ENCODE peak calls at places on chromosome 20, in four cellular contexts. U is T-helper 22 cell; P is stimulated activated naive CD8-positive, alpha-beta T cell treated with anti-CD3 and anti-CD28 coated beads, Interleukin-15, amount 100 ng/mL, for 72 hours; Q is RPMI8226. B is an unnamed sample.

GRCh38 chr20:47358672-47359532 is 2.4 kb upstream of the ZMYND8 start:
- DNase-seq in U (no peak), P (no peak), Q (no peak), B (no peak)

GRCh38 chr20:63624486-63624885 is 2.4 kb downstream of the GMEB2 start:
- DNase-seq in U (no peak), P (no peak), Q (no peak), B (no peak)

GRCh38 chr20:48635791-48636267 is 192.0 kb downstream of the PREX1 start:
- DNase-seq in U (no peak), P (peak; percentile 73), Q (peak; percentile 68), B (peak; percentile 37)

GRCh38 chr20:5070570-5070969 is 49.2 kb downstream of the PCNA start:
- DNase-seq in U (no peak), P (no peak), Q (no peak), B (no peak)

GRCh38 chr20:48051810-48052491 is 266.7 kb upstream of the SULF2 start:
- DNase-seq in U (no peak), P (no peak), Q (no peak), B (no peak)

GRCh38 chr20:3510110-3510509 is 39.3 kb downstream of the ATRN start:
- DNase-seq in U (no peak), P (no peak), Q (no peak), B (no peak)

GRCh38 chr20:49545572-49545971 is 22.4 kb downstream of the PTGIS start:
- DNase-seq in U (no peak), P (no peak), Q (no peak), B (no peak)

GRCh38 chr20:12053348-12053747 is 135.7 kb downstream of the BTBD3 start:
- DNase-seq in U (no peak), P (no peak), Q (peak; percentile 14), B (peak; percentile 84)

GRCh38 chr20:21251278-21251677 is 51.9 kb upstream of the XRN2 start:
- DNase-seq in U (no peak), P (no peak), Q (no peak), B (no peak)

GRCh38 chr20:44552950-44553908 is 29.1 kb upstream of the PKIG start:
- DNase-seq in U (no peak), P (no peak), Q (no peak), B (no peak)

GRCh38 chr20:50048420-50049166 is 64.4 kb downstream of the UBE2V1 start:
- DNase-seq in U (no peak), P (peak; percentile 40), Q (peak; percentile 16), B (no peak)

GRCh38 chr20:16810216-16810615 is 62.1 kb downstream of the OTOR start:
- DNase-seq in U (no peak), P (no peak), Q (no peak), B (no peak)

GRCh38 chr20:47795214-47795667 is 10.0 kb upstream of the SULF2 start:
- DNase-seq in U (no peak), P (no peak), Q (peak; percentile 82), B (no peak)

GRCh38 chr20:48658198-48658476 is 169.7 kb downstream of the PREX1 start:
- DNase-seq in U (no peak), P (no peak), Q (no peak), B (no peak)

GRCh38 chr20:47740225-47741184 is 44.8 kb downstream of the SULF2 start:
- DNase-seq in U (no peak), P (no peak), Q (no peak), B (no peak)

GRCh38 chr20:63057133-63058117 is 50.7 kb upstream of the BHLHE23 start:
- DNase-seq in U (no peak), P (no peak), Q (no peak), B (no peak)